ENCODE peak calls at places on chromosomes 16 and 17, in six cellular contexts. M is tibial nerve, Y is adrenal gland, P is breast epithelium, I is uterus, H is body of pancreas. X is an unnamed sample.

GRCh38 chr17:57442401-57442823 is 186.1 kb downstream of the MSI2 start:
- DNase-seq in M (no peak), Y (no peak), P (no peak), I (no peak), H (no peak), X (no peak)

GRCh38 chr17:33696102-33696501 is 403.0 kb upstream of the ASIC2 start:
- DNase-seq in M (no peak), Y (no peak), P (no peak), I (no peak), H (no peak), X (no peak)

GRCh38 chr16:67547423-67548264 is 14.7 kb upstream of the CTCF start:
- DNase-seq in M (no peak), Y (no peak), P (no peak), I (peak), H (no peak), X (no peak)

GRCh38 chr16:26816885-26817571 is 249.7 kb upstream of the C16orf82 start:
- DNase-seq in M (no peak), Y (no peak), P (no peak), I (no peak), H (no peak), X (no peak)

GRCh38 chr17:80961931-80962330 is 29.7 kb upstream of the CHMP6 start:
- DNase-seq in M (no peak), Y (no peak), P (no peak), I (no peak), H (no peak), X (no peak)

GRCh38 chr17:82767041-82767754 is 15.3 kb downstream of the TBCD start:
- DNase-seq in M (no peak), Y (peak), P (no peak), I (no peak), H (peak), X (peak)

GRCh38 chr16:88959022-88959421 is 18.0 kb downstream of the CBFA2T3 start:
- DNase-seq in M (no peak), Y (no peak), P (no peak), I (no peak), H (no peak), X (no peak)

GRCh38 chr17:63435681-63436522 is 10.2 kb downstream of the CYB561 start:
- DNase-seq in M (no peak), Y (no peak), P (peak), I (peak), H (peak), X (no peak)

GRCh38 chr16:8961811-8962390 is 1.8 kb downstream of the USP7 start:
- DNase-seq in M (no peak), Y (no peak), P (no peak), I (no peak), H (no peak), X (peak)

GRCh38 chr17:72594248-72594647 is 473.4 kb downstream of the SOX9 start:
- DNase-seq in M (no peak), Y (no peak), P (no peak), I (no peak), H (no peak), X (no peak)

GRCh38 chr16:19733551-19733950 is 15.5 kb downstream of the IQCK start:
- DNase-seq in M (no peak), Y (no peak), P (no peak), I (no peak), H (no peak), X (no peak)

GRCh38 chr16:27721548-27722265 is 171.8 kb downstream of the KATNIP start:
- DNase-seq in M (peak), Y (peak), P (no peak), I (peak), H (peak), X (no peak)

GRCh38 chr16:12259258-12259657 is 282.7 kb downstream of the SNX29 start:
- DNase-seq in M (no peak), Y (no peak), P (no peak), I (no peak), H (no peak), X (no peak)

GRCh38 chr16:53159781-53160436 is 105.1 kb downstream of the CHD9 start:
- DNase-seq in M (no peak), Y (no peak), P (no peak), I (peak), H (peak), X (peak)

GRCh38 chr17:14068542-14069250 is 608 bp upstream of the COX10 start:
- DNase-seq in M (no peak), Y (no peak), P (no peak), I (no peak), H (no peak), X (no peak)

GRCh38 chr17:80026359-80027042 is 9.2 kb downstream of the TBC1D16 start:
- DNase-seq in M (peak), Y (no peak), P (peak), I (no peak), H (peak), X (no peak)

GRCh38 chr17:67836205-67836987 is 11.1 kb downstream of the BPTF start:
- DNase-seq in M (no peak), Y (no peak), P (no peak), I (no peak), H (no peak), X (no peak)

GRCh38 chr17:80751070-80751459 is 206.4 kb downstream of the RPTOR start:
- DNase-seq in M (no peak), Y (no peak), P (no peak), I (peak), H (no peak), X (no peak)

GRCh38 chr16:11914759-11915643 is 755 bp downstream of the GSPT1 start:
- DNase-seq in M (no peak), Y (peak), P (no peak), I (no peak), H (peak), X (peak)

GRCh38 chr17:27545562-27546229 is 85.3 kb upstream of the LGALS9 start:
- DNase-seq in M (no peak), Y (peak), P (no peak), I (no peak), H (peak), X (no peak)

GRCh38 chr16:74064120-74064735 is 232.4 kb upstream of the PSMD7 start:
- DNase-seq in M (no peak), Y (no peak), P (no peak), I (no peak), H (no peak), X (no peak)

GRCh38 chr16:12120331-12120981 is 143.9 kb downstream of the SNX29 start:
- DNase-seq in M (no peak), Y (peak), P (no peak), I (no peak), H (peak), X (no peak)

GRCh38 chr17:81260171-81260570 is 21.1 kb downstream of the NDUFAF8 start:
- DNase-seq in M (no peak), Y (no peak), P (no peak), I (no peak), H (no peak), X (no peak)

GRCh38 chr17:16304832-16305231 is 48.4 kb downstream of the CENPV start:
- DNase-seq in M (no peak), Y (no peak), P (no peak), I (no peak), H (no peak), X (peak)

GRCh38 chr16:71882505-71883192 is 1.3 kb downstream of the ZNF821 start:
- DNase-seq in M (peak), Y (peak), P (no peak), I (peak), H (peak), X (peak)

GRCh38 chr17:13592427-13592826 is 9.3 kb downstream of the HS3ST3A1 start:
- DNase-seq in M (no peak), Y (no peak), P (no peak), I (no peak), H (no peak), X (no peak)

GRCh38 chr16:62870554-62870953 is 834.3 kb upstream of the CDH8 start:
- DNase-seq in M (no peak), Y (no peak), P (no peak), I (no peak), H (no peak), X (no peak)

GRCh38 chr16:2846511-2847310 is 11.3 kb downstream of the PRSS22 start:
- DNase-seq in M (no peak), Y (peak), P (no peak), I (no peak), H (no peak), X (no peak)

GRCh38 chr17:68054296-68054900 is 18.9 kb downstream of the KPNA2 start:
- DNase-seq in M (no peak), Y (peak), P (no peak), I (peak), H (peak), X (no peak)

GRCh38 chr16:48950184-48950583 is 331.5 kb downstream of the CBLN1 start:
- DNase-seq in M (no peak), Y (no peak), P (no peak), I (no peak), H (no peak), X (no peak)

DNA sequence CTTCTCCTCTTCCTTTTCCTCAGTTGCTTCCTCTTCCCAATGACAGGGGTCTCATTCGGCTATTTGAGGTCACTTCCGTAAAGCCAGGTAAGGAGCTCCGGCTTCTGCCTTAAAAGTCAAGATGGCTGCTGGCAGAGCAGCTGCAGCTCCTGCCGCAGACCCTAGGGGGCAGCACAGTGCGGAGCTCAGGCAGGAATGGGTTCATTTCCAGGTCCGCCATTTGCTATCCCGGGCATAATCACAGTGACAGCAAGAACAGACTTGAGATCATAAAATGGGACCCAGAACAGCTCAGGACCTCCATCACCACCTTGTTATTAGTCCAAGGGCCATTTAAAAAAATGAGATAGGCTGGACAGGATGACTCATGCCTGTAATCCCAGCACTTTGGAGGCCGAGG is 199.5 kb downstream of the ZNF18 start:
- DNase-seq in M (no peak), Y (no peak), P (no peak), I (no peak), H (no peak), X (peak)
- TF ChIP-seq POLR2A in M (no peak), Y (no peak), P (no peak), I (no peak), H (no peak), X (no peak)

GRCh38 chr16:30896203-30896889 is at the start of gene CTF1:
- DNase-seq in M (peak), Y (peak), P (peak), I (peak), H (peak), X (no peak)
- TF ChIP-seq POLR2A in M (peak), Y (no peak), P (peak), I (peak), H (peak), X (no peak)

DNA sequence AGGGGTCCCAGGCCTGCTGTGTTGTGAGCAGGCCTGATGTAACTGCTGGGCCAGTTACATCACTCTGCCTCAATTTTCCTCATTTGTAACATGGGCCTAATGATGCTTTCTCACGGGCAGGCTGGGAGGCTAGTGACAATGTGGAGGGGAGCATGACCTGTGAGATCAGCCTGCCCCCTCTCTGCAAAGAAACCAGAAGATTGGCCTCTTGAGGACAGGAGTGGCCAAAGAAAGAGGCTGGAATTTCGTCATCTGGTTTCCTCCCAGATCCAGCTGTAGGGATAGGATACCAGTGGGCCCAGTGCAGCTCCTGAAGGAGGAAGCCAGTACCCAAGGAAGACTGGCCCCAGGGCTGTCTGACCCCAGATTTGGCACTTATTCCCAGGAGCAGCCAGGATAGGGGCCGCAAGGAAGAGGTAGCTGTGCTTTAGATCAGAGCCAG is 615 bp upstream of the SREBF1 start:
- DNase-seq in M (peak), Y (peak), P (no peak), I (peak), H (peak), X (peak)
- TF ChIP-seq POLR2A in M (no peak), Y (no peak), P (no peak), I (no peak), H (no peak), X (no peak)

GRCh38 chr17:47630614-47631013 is 19.1 kb upstream of the KPNB1 start:
- DNase-seq in M (no peak), Y (no peak), P (no peak), I (no peak), H (peak), X (peak)
- TF ChIP-seq POLR2A in M (no peak), Y (no peak), P (no peak), I (no peak), H (no peak), X (no peak)

GRCh38 chr16:78444-79145 is 570 bp downstream of the MPG start:
- DNase-seq in M (no peak), Y (peak), P (no peak), I (no peak), H (peak), X (peak)
- TF ChIP-seq POLR2A in M (no peak), Y (no peak), P (no peak), I (no peak), H (no peak), X (peak)